ENCODE peak calls at places on chromosomes 16 and 17, in six cellular contexts. W is stromal cell of bone marrow; Y is stimulated activated CD8-positive, alpha-beta memory T cell treated with anti-CD3 and anti-CD28 coated beads, Interleukin-4, amount 100 ng/mL, for 4 hours; M is astrocyte of the spinal cord; B is RCC 7860; T is fibroblast of pulmonary artery. U is an unnamed sample.

GRCh38 chr16:67560827-67561342 is 1.4 kb upstream of the CTCF start:
- DNase-seq in Y (no peak), B (no peak), W (no peak), M (no peak), T (no peak), U (no peak)

GRCh38 chr16:24428751-24429150 is 110.6 kb upstream of the RBBP6 start:
- DNase-seq in T (no peak), Y (no peak), W (no peak), M (no peak), B (no peak), U (no peak)

GRCh38 chr16:48003226-48003907 is 152.4 kb downstream of the ABCC12 start:
- DNase-seq in M (no peak), T (no peak), Y (no peak), B (peak; percentile 95), W (peak; percentile 24), U (no peak)

GRCh38 chr16:72302352-72302751 is 130.4 kb upstream of the PMFBP1 start:
- DNase-seq in B (no peak), M (no peak), T (no peak), Y (no peak), W (no peak), U (no peak)

GRCh38 chr16:1067629-1068028 is 4.9 kb upstream of the SSTR5 start:
- DNase-seq in W (no peak), B (no peak), Y (no peak), M (no peak), T (no peak), U (no peak)

GRCh38 chr17:79836952-79837887 is 2.0 kb downstream of the CBX4 start:
- DNase-seq in Y (no peak), W (no peak), T (peak; percentile 86), M (peak; percentile 62), B (peak; percentile 47), U (peak; percentile 58)

GRCh38 chr17:80099291-80100034 is 1.9 kb upstream of the GAA start:
- DNase-seq in T (no peak), B (no peak), M (no peak), Y (no peak), W (no peak), U (no peak)

GRCh38 chr16:68417711-68418301 is 30.5 kb downstream of the SMPD3 start:
- DNase-seq in T (no peak), B (no peak), M (no peak), Y (peak; percentile 44), W (no peak), U (no peak)

GRCh38 chr17:56815711-56816110 is 18.0 kb downstream of the C17orf67 start:
- DNase-seq in B (no peak), T (peak; percentile 29), W (no peak), M (peak; percentile 51), Y (no peak), U (no peak)

GRCh38 chr16:55543470-55543869 is 23.0 kb upstream of the CAPNS2 start:
- DNase-seq in Y (no peak), M (peak; percentile 60), W (no peak), B (peak; percentile 14), T (peak; percentile 68), U (no peak)

GRCh38 chr17:42623732-42624596 is 14.5 kb downstream of the TUBG1 start:
- DNase-seq in W (no peak), Y (no peak), B (peak; percentile 49), M (peak; percentile 50), T (peak; percentile 30), U (peak; percentile 5)